ENCODE peak calls at places on chromosome 12, in seven cellular contexts. One of them, this sample, is unnamed.
A peak's percentile ranks its signal among the peaks of the same experiment; 100 is the strongest.

GRCh38 chr12:110766311-110767154 is 23.8 kb upstream of the PPP1CC start:
- DNase-seq in fibroblast of pulmonary artery: no peak
- DNase-seq in astrocyte of the cerebellum: no peak
- DNase-seq in tibial artery: no peak
- DNase-seq in D721Med: no peak
- DNase-seq in psoas muscle: peak; percentile 30
- DNase-seq in Caco-2: no peak
- DNase-seq in this sample: no peak

GRCh38 chr12:71686658-71687025 is 760 bp downstream of the TMEM19 start:
- DNase-seq in fibroblast of pulmonary artery: peak; percentile 21
- DNase-seq in astrocyte of the cerebellum: no peak
- DNase-seq in tibial artery: no peak
- DNase-seq in D721Med: no peak
- DNase-seq in psoas muscle: no peak
- DNase-seq in Caco-2: no peak
- DNase-seq in this sample: peak; percentile 5

GRCh38 chr12:130765186-130765659 is 49.1 kb upstream of the RIMBP2 start:
- DNase-seq in fibroblast of pulmonary artery: peak; percentile 24
- DNase-seq in astrocyte of the cerebellum: no peak
- DNase-seq in tibial artery: no peak
- DNase-seq in D721Med: no peak
- DNase-seq in psoas muscle: no peak
- DNase-seq in Caco-2: no peak
- DNase-seq in this sample: no peak

GRCh38 chr12:51307655-51308593 is 16.1 kb downstream of the BIN2 start:
- DNase-seq in fibroblast of pulmonary artery: peak; percentile 62
- DNase-seq in astrocyte of the cerebellum: peak; percentile 63
- DNase-seq in tibial artery: no peak
- DNase-seq in D721Med: no peak
- DNase-seq in psoas muscle: no peak
- DNase-seq in Caco-2: peak; percentile 54
- DNase-seq in this sample: peak; percentile 35

GRCh38 chr12:41992692-41993215 is 151.9 kb downstream of the GXYLT1 start:
- DNase-seq in fibroblast of pulmonary artery: no peak
- DNase-seq in astrocyte of the cerebellum: no peak
- DNase-seq in tibial artery: no peak
- DNase-seq in D721Med: no peak
- DNase-seq in psoas muscle: no peak
- DNase-seq in Caco-2: no peak
- DNase-seq in this sample: no peak

GRCh38 chr12:101414533-101415119 is 7.1 kb upstream of the ARL1 start:
- DNase-seq in fibroblast of pulmonary artery: peak; percentile 76
- DNase-seq in astrocyte of the cerebellum: peak; percentile 42
- DNase-seq in tibial artery: no peak
- DNase-seq in D721Med: no peak
- DNase-seq in psoas muscle: no peak
- DNase-seq in Caco-2: no peak
- DNase-seq in this sample: peak; percentile 44

GRCh38 chr12:65306603-65307501 is 28.4 kb downstream of the MSRB3 start:
- DNase-seq in fibroblast of pulmonary artery: peak; percentile 88
- DNase-seq in astrocyte of the cerebellum: no peak
- DNase-seq in tibial artery: no peak
- DNase-seq in D721Med: no peak
- DNase-seq in psoas muscle: peak; percentile 15
- DNase-seq in Caco-2: no peak
- DNase-seq in this sample: no peak

GRCh38 chr12:59036973-59037807 is 116.9 kb upstream of the LRIG3 start:
- DNase-seq in fibroblast of pulmonary artery: peak; percentile 43
- DNase-seq in astrocyte of the cerebellum: peak; percentile 19
- DNase-seq in tibial artery: no peak
- DNase-seq in D721Med: no peak
- DNase-seq in psoas muscle: no peak
- DNase-seq in Caco-2: no peak
- DNase-seq in this sample: no peak

GRCh38 chr12:96131230-96131788 is 62.9 kb upstream of the ELK3 start:
- DNase-seq in fibroblast of pulmonary artery: no peak
- DNase-seq in astrocyte of the cerebellum: no peak
- DNase-seq in tibial artery: no peak
- DNase-seq in D721Med: no peak
- DNase-seq in psoas muscle: no peak
- DNase-seq in Caco-2: peak; percentile 58
- DNase-seq in this sample: no peak

GRCh38 chr12:96136129-96136528 is 58.0 kb upstream of the ELK3 start:
- DNase-seq in fibroblast of pulmonary artery: peak; percentile 69
- DNase-seq in astrocyte of the cerebellum: peak; percentile 88
- DNase-seq in tibial artery: no peak
- DNase-seq in D721Med: no peak
- DNase-seq in psoas muscle: no peak
- DNase-seq in Caco-2: no peak
- DNase-seq in this sample: no peak

GRCh38 chr12:96130396-96131059 is 63.6 kb upstream of the ELK3 start:
- DNase-seq in fibroblast of pulmonary artery: no peak
- DNase-seq in astrocyte of the cerebellum: no peak
- DNase-seq in tibial artery: no peak
- DNase-seq in D721Med: no peak
- DNase-seq in psoas muscle: no peak
- DNase-seq in Caco-2: no peak
- DNase-seq in this sample: no peak

GRCh38 chr12:96134200-96134599 is 60.0 kb upstream of the ELK3 start:
- DNase-seq in fibroblast of pulmonary artery: no peak
- DNase-seq in astrocyte of the cerebellum: no peak
- DNase-seq in tibial artery: no peak
- DNase-seq in D721Med: no peak
- DNase-seq in psoas muscle: no peak
- DNase-seq in Caco-2: no peak
- DNase-seq in this sample: no peak

DNA sequence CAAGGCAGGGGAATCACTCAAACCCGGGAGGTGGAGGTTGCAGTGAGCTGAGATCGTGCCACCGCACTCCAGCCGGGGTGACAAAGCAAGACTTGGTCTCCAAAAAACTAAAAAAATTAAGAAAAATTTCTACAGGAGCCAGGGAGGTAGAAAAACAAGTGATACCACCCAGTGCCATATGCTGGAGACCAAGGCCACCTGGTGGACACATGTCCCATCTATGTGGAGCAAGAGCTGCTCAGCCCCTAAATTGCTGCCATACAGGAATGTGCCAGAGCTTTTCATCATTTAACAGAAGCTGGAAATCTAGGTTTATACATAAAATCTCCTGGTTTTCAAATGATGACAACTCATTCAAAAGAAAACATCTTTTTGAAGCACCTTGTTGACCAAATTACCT is 61.4 kb upstream of the ELK3 start:
- DNase-seq in fibroblast of pulmonary artery: no peak
- DNase-seq in astrocyte of the cerebellum: no peak
- DNase-seq in tibial artery: no peak
- DNase-seq in D721Med: no peak
- DNase-seq in psoas muscle: no peak
- DNase-seq in Caco-2: peak; percentile 55
- DNase-seq in this sample: no peak
- TF ChIP-seq CTCF in fibroblast of pulmonary artery: no peak
- TF ChIP-seq CTCF in astrocyte of the cerebellum: no peak
- TF ChIP-seq CTCF in tibial artery: no peak
- TF ChIP-seq CTCF in D721Med: peak; percentile 44
- TF ChIP-seq CTCF in psoas muscle: no peak
- TF ChIP-seq CTCF in Caco-2: peak; percentile 50
- TF ChIP-seq CTCF in this sample: no peak

GRCh38 chr12:107079172-107080011 is 14.0 kb downstream of the CRY1 start:
- DNase-seq in fibroblast of pulmonary artery: peak; percentile 60
- DNase-seq in astrocyte of the cerebellum: peak; percentile 16
- DNase-seq in tibial artery: no peak
- DNase-seq in D721Med: no peak
- DNase-seq in psoas muscle: no peak
- DNase-seq in Caco-2: no peak
- DNase-seq in this sample: no peak
- TF ChIP-seq CTCF in fibroblast of pulmonary artery: peak; percentile 66
- TF ChIP-seq CTCF in astrocyte of the cerebellum: peak; percentile 65
- TF ChIP-seq CTCF in tibial artery: peak; percentile 15
- TF ChIP-seq CTCF in D721Med: peak; percentile 41
- TF ChIP-seq CTCF in psoas muscle: no peak
- TF ChIP-seq CTCF in Caco-2: peak; percentile 35
- TF ChIP-seq CTCF in this sample: peak; percentile 49

GRCh38 chr12:95642583-95642982 is 91.3 kb upstream of the USP44 start:
- DNase-seq in fibroblast of pulmonary artery: no peak
- DNase-seq in astrocyte of the cerebellum: no peak
- DNase-seq in tibial artery: no peak
- DNase-seq in D721Med: no peak
- DNase-seq in psoas muscle: no peak
- DNase-seq in Caco-2: no peak
- DNase-seq in this sample: no peak
- TF ChIP-seq CTCF in fibroblast of pulmonary artery: no peak
- TF ChIP-seq CTCF in astrocyte of the cerebellum: no peak
- TF ChIP-seq CTCF in tibial artery: no peak
- TF ChIP-seq CTCF in D721Med: no peak
- TF ChIP-seq CTCF in psoas muscle: no peak
- TF ChIP-seq CTCF in Caco-2: no peak
- TF ChIP-seq CTCF in this sample: no peak

GRCh38 chr12:92431146-92431545 is 271.6 kb upstream of the PLEKHG7 start:
- DNase-seq in fibroblast of pulmonary artery: no peak
- DNase-seq in astrocyte of the cerebellum: no peak
- DNase-seq in tibial artery: no peak
- DNase-seq in D721Med: no peak
- DNase-seq in psoas muscle: no peak
- DNase-seq in Caco-2: no peak
- DNase-seq in this sample: no peak
- TF ChIP-seq CTCF in fibroblast of pulmonary artery: no peak
- TF ChIP-seq CTCF in astrocyte of the cerebellum: no peak
- TF ChIP-seq CTCF in tibial artery: no peak
- TF ChIP-seq CTCF in D721Med: no peak
- TF ChIP-seq CTCF in psoas muscle: no peak
- TF ChIP-seq CTCF in Caco-2: peak; percentile 4
- TF ChIP-seq CTCF in this sample: no peak

GRCh38 chr12:68361953-68362352 is 29.8 kb upstream of the MDM1 start:
- DNase-seq in fibroblast of pulmonary artery: no peak
- DNase-seq in astrocyte of the cerebellum: no peak
- DNase-seq in tibial artery: no peak
- DNase-seq in D721Med: no peak
- DNase-seq in psoas muscle: no peak
- DNase-seq in Caco-2: no peak
- DNase-seq in this sample: no peak

GRCh38 chr12:68356060-68356748 is 24.0 kb upstream of the MDM1 start:
- DNase-seq in fibroblast of pulmonary artery: no peak
- DNase-seq in astrocyte of the cerebellum: no peak
- DNase-seq in tibial artery: no peak
- DNase-seq in D721Med: no peak
- DNase-seq in psoas muscle: no peak
- DNase-seq in Caco-2: no peak
- DNase-seq in this sample: no peak

GRCh38 chr12:68359669-68360068 is 27.5 kb upstream of the MDM1 start:
- DNase-seq in fibroblast of pulmonary artery: peak; percentile 46
- DNase-seq in astrocyte of the cerebellum: no peak
- DNase-seq in tibial artery: no peak
- DNase-seq in D721Med: no peak
- DNase-seq in psoas muscle: no peak
- DNase-seq in Caco-2: no peak
- DNase-seq in this sample: no peak

GRCh38 chr12:68358532-68359485 is 26.6 kb upstream of the MDM1 start:
- DNase-seq in fibroblast of pulmonary artery: peak; percentile 90
- DNase-seq in astrocyte of the cerebellum: peak; percentile 73
- DNase-seq in tibial artery: peak; percentile 70
- DNase-seq in D721Med: no peak
- DNase-seq in psoas muscle: peak; percentile 21
- DNase-seq in Caco-2: peak; percentile 78
- DNase-seq in this sample: peak; percentile 54
- TF ChIP-seq CTCF in fibroblast of pulmonary artery: peak; percentile 76
- TF ChIP-seq CTCF in astrocyte of the cerebellum: peak; percentile 67
- TF ChIP-seq CTCF in tibial artery: peak; percentile 65
- TF ChIP-seq CTCF in D721Med: peak; percentile 66
- TF ChIP-seq CTCF in psoas muscle: peak; percentile 68
- TF ChIP-seq CTCF in Caco-2: peak; percentile 66
- TF ChIP-seq CTCF in this sample: peak; percentile 75

GRCh38 chr12:104456950-104457745 is 400 bp downstream of the CHST11 start:
- DNase-seq in fibroblast of pulmonary artery: peak; percentile 80
- DNase-seq in astrocyte of the cerebellum: peak; percentile 68
- DNase-seq in tibial artery: peak; percentile 83
- DNase-seq in D721Med: no peak
- DNase-seq in psoas muscle: peak; percentile 34
- DNase-seq in Caco-2: peak; percentile 54
- DNase-seq in this sample: peak; percentile 29
- TF ChIP-seq CTCF in fibroblast of pulmonary artery: peak; percentile 50
- TF ChIP-seq CTCF in astrocyte of the cerebellum: peak; percentile 63
- TF ChIP-seq CTCF in tibial artery: peak; percentile 37
- TF ChIP-seq CTCF in D721Med: peak; percentile 53
- TF ChIP-seq CTCF in psoas muscle: peak; percentile 21
- TF ChIP-seq CTCF in Caco-2: peak; percentile 31
- TF ChIP-seq CTCF in this sample: peak; percentile 57

This sample was measured in AG09319.